ENCODE peak calls at places on chromosomes 12 and 14, in seven cellular contexts. C is NB4, U is neural progenitor cell, G is PC-3, E is stomach, D is gastrocnemius medialis, M is tibial artery. B is an unnamed sample.

GRCh38 chr12:20377750-20378149 is 9.4 kb downstream of the PDE3A start:
- DNase-seq in C (no peak), U (no peak), G (no peak), E (no peak), D (no peak), M (no peak), B (no peak)

GRCh38 chr12:101854747-101855146 is 22.6 kb upstream of the DRAM1 start:
- DNase-seq in C (peak; percentile 84), U (no peak), G (no peak), E (no peak), D (no peak), M (no peak), B (peak; percentile 75)

GRCh38 chr12:107207931-107208515 is 114.7 kb upstream of the CRY1 start:
- DNase-seq in C (no peak), U (no peak), G (no peak), E (no peak), D (no peak), M (no peak), B (no peak)

GRCh38 chr12:107400686-107401447 is 284.7 kb upstream of the PWP1 start:
- DNase-seq in C (peak; percentile 78), U (no peak), G (no peak), E (no peak), D (no peak), M (peak; percentile 67), B (no peak)

GRCh38 chr14:90755661-90756304 is 60.4 kb downstream of the TTC7B start:
- DNase-seq in C (no peak), U (no peak), G (peak; percentile 40), E (no peak), D (no peak), M (no peak), B (no peak)

GRCh38 chr14:64723691-64724577 is 19.7 kb downstream of the PLEKHG3 start:
- DNase-seq in C (no peak), U (peak; percentile 40), G (no peak), E (no peak), D (no peak), M (peak; percentile 84), B (no peak)

GRCh38 chr14:103923863-103924262 is 4.4 kb upstream of the TDRD9 start:
- DNase-seq in C (no peak), U (no peak), G (no peak), E (no peak), D (no peak), M (peak; percentile 29), B (no peak)

GRCh38 chr14:62431496-62431895 is 613.8 kb downstream of the KCNH5 start:
- DNase-seq in C (peak; percentile 1), U (no peak), G (no peak), E (no peak), D (no peak), M (no peak), B (no peak)

GRCh38 chr12:115313929-115314328 is 630.0 kb upstream of the TBX3 start:
- DNase-seq in C (no peak), U (no peak), G (peak; percentile 97), E (no peak), D (no peak), M (no peak), B (no peak)

GRCh38 chr14:64244279-64244678 is 49.9 kb downstream of the ESR2 start:
- DNase-seq in C (no peak), U (no peak), G (no peak), E (peak; percentile 59), D (no peak), M (no peak), B (no peak)

GRCh38 chr14:33686218-33686617 is 264.7 kb downstream of the EGLN3 start:
- DNase-seq in C (no peak), U (no peak), G (peak; percentile 96), E (no peak), D (no peak), M (no peak), B (no peak)

GRCh38 chr12:3768911-3769447 is 16.1 kb upstream of the CRACR2A start:
- DNase-seq in C (no peak), U (no peak), G (no peak), E (no peak), D (no peak), M (no peak), B (no peak)

GRCh38 chr12:94290353-94290752 is 142.0 kb downstream of the PLXNC1 start:
- DNase-seq in C (no peak), U (peak; percentile 65), G (no peak), E (no peak), D (no peak), M (no peak), B (no peak)

GRCh38 chr14:80223696-80224465 is 12.6 kb upstream of the DIO2 start:
- DNase-seq in C (no peak), U (no peak), G (no peak), E (no peak), D (no peak), M (no peak), B (no peak)

GRCh38 chr14:96390965-96391292 is 999 bp upstream of the AK7 start:
- DNase-seq in C (peak; percentile 4), U (no peak), G (no peak), E (no peak), D (no peak), M (no peak), B (no peak)

GRCh38 chr12:72134934-72135333 is 137.2 kb upstream of the TRHDE start:
- DNase-seq in C (no peak), U (no peak), G (no peak), E (no peak), D (no peak), M (no peak), B (no peak)

GRCh38 chr14:31449971-31450610 is 7.2 kb downstream of the DTD2 start:
- DNase-seq in C (peak; percentile 55), U (peak; percentile 9), G (peak; percentile 83), E (no peak), D (no peak), M (no peak), B (no peak)

GRCh38 chr12:65532162-65532561 is 253.7 kb downstream of the MSRB3 start:
- DNase-seq in C (no peak), U (no peak), G (peak; percentile 16), E (no peak), D (no peak), M (no peak), B (no peak)

GRCh38 chr12:99765469-99766114 is 118.0 kb downstream of the GARIN6 start:
- DNase-seq in C (no peak), U (no peak), G (no peak), E (no peak), D (no peak), M (no peak), B (no peak)

GRCh38 chr12:52232916-52233461 is at the start of gene KRT7:
- DNase-seq in C (no peak), U (peak; percentile 63), G (peak; percentile 89), E (no peak), D (no peak), M (peak; percentile 60), B (no peak)

GRCh38 chr14:32400480-32400879 is 71.4 kb downstream of the AKAP6 start:
- DNase-seq in C (no peak), U (no peak), G (peak; percentile 61), E (no peak), D (no peak), M (no peak), B (no peak)

GRCh38 chr12:111064154-111064553 is 143.8 kb upstream of the MYL2 start:
- DNase-seq in C (no peak), U (no peak), G (no peak), E (no peak), D (no peak), M (no peak), B (no peak)

GRCh38 chr14:50714452-50715073 is 46.5 kb upstream of the SAV1 start:
- DNase-seq in C (peak; percentile 51), U (peak; percentile 31), G (peak; percentile 67), E (no peak), D (no peak), M (no peak), B (no peak)
- TF ChIP-seq CTCF in C (peak; percentile 72), U (peak; percentile 57), G (peak; percentile 79), E (peak; percentile 35), D (peak; percentile 15), M (peak; percentile 64), B (peak; percentile 73)

DNA sequence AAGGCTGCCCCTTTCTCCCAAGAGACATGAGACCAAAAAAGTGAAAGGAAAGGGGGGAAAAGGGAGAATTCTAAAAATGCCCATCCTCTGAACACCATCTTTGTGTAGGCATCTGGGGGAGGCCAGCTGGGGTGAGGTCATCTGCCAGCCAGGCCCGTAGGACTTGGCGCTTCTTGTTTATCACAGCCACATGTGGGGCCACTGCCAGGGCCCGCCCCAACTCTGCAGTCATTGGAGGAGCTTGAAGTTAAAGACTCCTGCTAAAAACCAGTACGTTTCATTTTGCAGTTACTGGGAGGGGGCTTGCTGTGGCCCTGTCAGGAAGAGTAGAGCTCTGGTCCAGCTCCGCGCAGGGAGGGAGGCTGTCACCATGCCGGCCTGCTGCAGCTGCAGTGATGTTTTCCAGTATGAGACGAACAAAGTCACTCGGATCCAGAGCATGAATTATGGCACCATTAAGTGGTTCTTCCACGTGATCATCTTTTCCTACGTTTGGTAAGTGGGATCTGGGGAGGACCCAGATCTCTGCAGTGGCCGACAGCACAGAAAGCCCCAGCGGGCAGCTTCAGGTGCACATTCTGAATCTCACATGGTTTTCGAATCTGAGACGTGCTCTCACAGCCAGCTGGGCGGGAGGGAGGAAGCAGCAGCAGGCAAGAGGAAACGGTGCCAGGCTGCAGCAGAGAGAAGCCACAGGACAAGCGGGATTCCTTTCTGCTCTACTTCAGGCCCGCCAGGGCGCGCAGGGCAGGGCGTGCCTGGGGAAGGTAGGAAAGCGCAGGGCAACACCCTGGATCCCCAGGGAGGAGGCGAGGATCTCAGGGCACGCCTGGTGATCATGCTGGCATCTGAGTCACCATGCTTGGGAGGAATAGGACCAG is at the start of gene P2RX7:
- DNase-seq in C (peak; percentile 76), U (peak; percentile 48), G (peak; percentile 95), E (peak; percentile 70), D (peak; percentile 40), M (peak; percentile 82), B (no peak)
- H3K4me3 ChIP-seq in C (peak within 1 kb of the TSS; percentile 26), U (peak within 1 kb of the TSS; percentile 31), G (peak within 1 kb of the TSS; percentile 65), E (peak within 1 kb of the TSS; percentile 45), D (peak within 1 kb of the TSS; percentile 57), M (peak within 1 kb of the TSS; percentile 57), B (no peak within 1 kb of the TSS)

DNA sequence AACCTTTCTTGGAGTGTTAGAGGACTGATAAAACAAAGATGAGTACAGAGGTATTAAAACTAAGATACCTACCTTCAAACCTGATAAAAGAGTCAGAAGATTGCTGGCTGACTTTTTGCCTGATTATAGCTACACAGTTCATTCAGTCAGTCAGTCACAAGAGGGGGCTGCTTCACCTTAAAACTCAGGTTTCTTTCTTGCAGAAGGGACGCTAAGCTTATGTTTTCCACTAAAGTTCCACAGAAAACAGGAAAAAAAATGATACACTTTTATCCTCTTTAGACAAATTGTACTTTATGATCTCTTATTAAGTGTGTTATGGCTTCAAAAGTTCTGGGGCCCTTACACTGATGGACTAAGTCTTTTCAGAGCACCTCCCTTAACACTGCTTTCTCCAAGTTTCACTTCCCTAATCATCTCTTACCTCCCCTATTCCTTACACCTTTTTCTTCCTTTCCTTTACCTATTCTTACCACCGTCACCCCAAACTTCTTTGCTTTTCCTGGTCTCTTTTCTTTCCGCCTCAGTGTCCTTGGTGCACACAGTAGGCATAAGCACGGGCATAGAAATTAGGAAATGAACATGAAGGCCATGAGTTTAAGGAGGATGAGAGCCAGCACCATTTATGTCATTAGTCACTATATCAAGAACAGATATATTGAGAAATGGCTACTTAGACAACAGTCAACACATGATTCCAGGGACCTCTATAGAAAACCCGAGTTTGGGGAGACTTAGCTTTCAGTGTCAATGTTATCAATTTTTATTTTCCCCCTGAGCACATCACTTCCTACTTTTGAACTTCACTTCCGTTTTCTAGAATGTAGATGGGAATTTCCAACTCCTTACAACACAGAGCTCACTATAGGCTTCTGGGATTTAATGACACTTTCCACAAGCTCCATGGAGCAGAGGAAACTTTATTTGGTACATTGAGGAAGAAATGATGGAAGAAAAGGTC is 448.9 kb upstream of the OR4E1 start:
- DNase-seq in C (no peak), U (peak; percentile 25), G (peak; percentile 41), E (no peak), D (no peak), M (no peak), B (no peak)
- TF ChIP-seq CTCF in C (no peak), U (peak; percentile 57), G (peak; percentile 54), E (no peak), D (no peak), M (no peak), B (peak; percentile 28)

GRCh38 chr12:46124848-46125619 is 134.7 kb upstream of the SCAF11 start:
- DNase-seq in C (peak; percentile 82), U (peak; percentile 77), G (peak; percentile 80), E (peak; percentile 41), D (no peak), M (no peak), B (peak; percentile 39)
- H3K4me3 ChIP-seq in C (peak overlapping the region; percentile 25), U (no peak overlapping the region), G (peak overlapping the region; percentile 66), E (peak overlapping the region; percentile 11), D (no peak overlapping the region), M (peak overlapping the region; percentile 40), B (no peak overlapping the region)

B was measured in GM12864.